ENCODE peak calls at places on chromosomes 7 and 10, in ten cellular contexts. N, A, M, I, U, V, J, T, X and O are unnamed samples.

GRCh38 chr7:36115448-36116321 is 37.4 kb upstream of the EEPD1 start:
- DNase-seq in N (peak), A (peak), M (peak), I (peak), U (no peak), V (peak), J (no peak), T (peak), X (no peak), O (peak)

GRCh38 chr7:31782411-31782991 is 95.5 kb downstream of the PPP1R17 start:
- DNase-seq in N (no peak), A (no peak), M (no peak), I (peak), U (peak), V (peak), J (no peak), T (peak), X (peak), O (peak)

GRCh38 chr7:158366346-158366745 is 221.3 kb downstream of the PTPRN2 start:
- DNase-seq in N (no peak), A (no peak), M (no peak), I (no peak), U (no peak), V (no peak), J (no peak), T (no peak), X (no peak), O (no peak)

GRCh38 chr10:116464257-116464656 is 36.6 kb downstream of the PNLIPRP3 start:
- DNase-seq in N (no peak), A (no peak), M (no peak), I (no peak), U (no peak), V (no peak), J (no peak), T (no peak), X (no peak), O (no peak)

GRCh38 chr10:88999629-89000028 is 9.0 kb downstream of the FAS start:
- DNase-seq in N (no peak), A (no peak), M (no peak), I (no peak), U (no peak), V (no peak), J (no peak), T (no peak), X (no peak), O (no peak)

GRCh38 chr10:22611425-22612111 is 102.8 kb downstream of the PIP4K2A start:
- DNase-seq in N (no peak), A (no peak), M (peak), I (no peak), U (peak), V (no peak), J (peak), T (no peak), X (peak), O (no peak)

GRCh38 chr7:36456135-36456534 is 66.5 kb downstream of the ANLN start:
- DNase-seq in N (no peak), A (no peak), M (no peak), I (no peak), U (no peak), V (no peak), J (no peak), T (no peak), X (no peak), O (no peak)

GRCh38 chr7:55483061-55483460 is 89.2 kb downstream of the VOPP1 start:
- DNase-seq in N (no peak), A (no peak), M (no peak), I (no peak), U (no peak), V (no peak), J (no peak), T (no peak), X (no peak), O (no peak)

GRCh38 chr7:3294432-3295100 is 6.5 kb upstream of the SDK1 start:
- DNase-seq in N (no peak), A (no peak), M (no peak), I (no peak), U (no peak), V (no peak), J (no peak), T (peak), X (no peak), O (no peak)

GRCh38 chr7:149558149-149558861 is 60.7 kb upstream of the ZNF746 start:
- DNase-seq in N (no peak), A (no peak), M (no peak), I (no peak), U (no peak), V (no peak), J (no peak), T (peak), X (no peak), O (peak)

GRCh38 chr7:56287429-56288138 is 171.4 kb upstream of the NUPR2 start:
- DNase-seq in N (peak), A (no peak), M (no peak), I (no peak), U (no peak), V (no peak), J (no peak), T (no peak), X (no peak), O (no peak)

GRCh38 chr10:78959217-78959616 is 109.5 kb upstream of the ZMIZ1 start:
- DNase-seq in N (no peak), A (no peak), M (no peak), I (no peak), U (no peak), V (no peak), J (no peak), T (no peak), X (no peak), O (no peak)

GRCh38 chr10:5343561-5343960 is 21.2 kb upstream of the UCN3 start:
- DNase-seq in N (no peak), A (no peak), M (no peak), I (no peak), U (no peak), V (no peak), J (no peak), T (peak), X (no peak), O (no peak)

GRCh38 chr10:132632851-132633684 is 95.5 kb downstream of the INPP5A start:
- DNase-seq in N (no peak), A (no peak), M (no peak), I (no peak), U (no peak), V (no peak), J (no peak), T (no peak), X (no peak), O (peak)

GRCh38 chr10:102718220-102718619 is 3.8 kb downstream of the SFXN2 start:
- DNase-seq in N (peak), A (no peak), M (no peak), I (peak), U (no peak), V (no peak), J (no peak), T (no peak), X (peak), O (peak)

GRCh38 chr7:36545291-36545690 is 155.6 kb downstream of the ANLN start:
- DNase-seq in N (no peak), A (no peak), M (no peak), I (no peak), U (no peak), V (no peak), J (no peak), T (no peak), X (no peak), O (no peak)

GRCh38 chr10:61262486-61263261 is 190.5 kb downstream of the TMEM26 start:
- DNase-seq in N (no peak), A (no peak), M (no peak), I (no peak), U (no peak), V (no peak), J (no peak), T (peak), X (no peak), O (no peak)

GRCh38 chr10:62545667-62546066 is 171.5 kb downstream of the ZNF365 start:
- DNase-seq in N (peak), A (no peak), M (no peak), I (peak), U (no peak), V (no peak), J (no peak), T (peak), X (no peak), O (no peak)

GRCh38 chr10:59361659-59362183 is 628 bp downstream of the FAM13C start:
- DNase-seq in N (no peak), A (no peak), M (no peak), I (no peak), U (no peak), V (no peak), J (no peak), T (no peak), X (no peak), O (no peak)

GRCh38 chr10:6576326-6576725 is 3.8 kb downstream of the PRKCQ start:
- DNase-seq in N (no peak), A (no peak), M (no peak), I (no peak), U (no peak), V (no peak), J (no peak), T (no peak), X (peak), O (no peak)

GRCh38 chr7:42155836-42156540 is 81.0 kb downstream of the GLI3 start:
- DNase-seq in N (no peak), A (no peak), M (no peak), I (no peak), U (no peak), V (no peak), J (no peak), T (no peak), X (no peak), O (peak)

GRCh38 chr10:79084012-79084971 is 15.5 kb downstream of the ZMIZ1 start:
- DNase-seq in N (peak), A (no peak), M (no peak), I (peak), U (peak), V (no peak), J (peak), T (peak), X (no peak), O (peak)

GRCh38 chr7:154682003-154682402 is 320.9 kb downstream of the PAXIP1 start:
- DNase-seq in N (no peak), A (no peak), M (no peak), I (no peak), U (no peak), V (no peak), J (no peak), T (no peak), X (no peak), O (no peak)